ENCODE peak calls at places on chromosomes 2 and 18, in eight cellular contexts. One of them, this sample, is unnamed.

GRCh38 chr2:216665717-216666116 is 29.6 kb downstream of the IGFBP5 start:
- DNase-seq in A172: no peak
- DNase-seq in EL: no peak
- DNase-seq in fibroblast of pulmonary artery: peak; percentile 30
- DNase-seq in frontal cortex: no peak
- DNase-seq in nephron progenitor cell: peak; percentile 69
- DNase-seq in tibial nerve: no peak
- DNase-seq in nucleus accumbens: no peak
- DNase-seq in this sample: peak; percentile 35

GRCh38 chr2:61272421-61273070 is 110.6 kb downstream of the C2orf74 start:
- DNase-seq in tibial nerve: no peak
- DNase-seq in EL: no peak
- DNase-seq in frontal cortex: no peak
- DNase-seq in fibroblast of pulmonary artery: peak; percentile 33
- DNase-seq in nephron progenitor cell: no peak
- DNase-seq in A172: no peak
- DNase-seq in nucleus accumbens: no peak
- DNase-seq in this sample: no peak

GRCh38 chr2:161943012-161943411 is 131.0 kb downstream of the DPP4 start:
- DNase-seq in fibroblast of pulmonary artery: no peak
- DNase-seq in A172: no peak
- DNase-seq in EL: no peak
- DNase-seq in nucleus accumbens: no peak
- DNase-seq in tibial nerve: no peak
- DNase-seq in frontal cortex: no peak
- DNase-seq in nephron progenitor cell: no peak
- DNase-seq in this sample: no peak

GRCh38 chr18:12014521-12014920 is 33.2 kb downstream of the IMPA2 start:
- DNase-seq in nephron progenitor cell: no peak
- DNase-seq in EL: no peak
- DNase-seq in tibial nerve: no peak
- DNase-seq in fibroblast of pulmonary artery: no peak
- DNase-seq in A172: no peak
- DNase-seq in nucleus accumbens: no peak
- DNase-seq in frontal cortex: no peak
- DNase-seq in this sample: no peak

GRCh38 chr2:156874707-156875106 is 382.8 kb upstream of the GALNT5 start:
- DNase-seq in nephron progenitor cell: no peak
- DNase-seq in EL: no peak
- DNase-seq in fibroblast of pulmonary artery: no peak
- DNase-seq in tibial nerve: no peak
- DNase-seq in nucleus accumbens: no peak
- DNase-seq in frontal cortex: no peak
- DNase-seq in A172: no peak
- DNase-seq in this sample: no peak

GRCh38 chr2:41922177-41922576 is 125.6 kb upstream of the PKDCC start:
- DNase-seq in nephron progenitor cell: no peak
- DNase-seq in nucleus accumbens: no peak
- DNase-seq in fibroblast of pulmonary artery: no peak
- DNase-seq in EL: peak; percentile 58
- DNase-seq in tibial nerve: peak; percentile 57
- DNase-seq in frontal cortex: no peak
- DNase-seq in A172: no peak
- DNase-seq in this sample: no peak

GRCh38 chr2:72933207-72933606 is 15.9 kb downstream of the EMX1 start:
- DNase-seq in nephron progenitor cell: no peak
- DNase-seq in nucleus accumbens: no peak
- DNase-seq in fibroblast of pulmonary artery: no peak
- DNase-seq in EL: no peak
- DNase-seq in frontal cortex: no peak
- DNase-seq in A172: no peak
- DNase-seq in tibial nerve: no peak
- DNase-seq in this sample: no peak

GRCh38 chr2:67982956-67983355 is 79.8 kb downstream of the C1D start:
- DNase-seq in EL: no peak
- DNase-seq in A172: no peak
- DNase-seq in tibial nerve: no peak
- DNase-seq in nephron progenitor cell: no peak
- DNase-seq in fibroblast of pulmonary artery: peak; percentile 9
- DNase-seq in nucleus accumbens: no peak
- DNase-seq in frontal cortex: no peak
- DNase-seq in this sample: no peak

GRCh38 chr2:201150454-201151020 is 32.4 kb upstream of the CASP10 start:
- DNase-seq in nucleus accumbens: no peak
- DNase-seq in EL: peak; percentile 31
- DNase-seq in frontal cortex: no peak
- DNase-seq in A172: peak; percentile 54
- DNase-seq in tibial nerve: no peak
- DNase-seq in fibroblast of pulmonary artery: no peak
- DNase-seq in nephron progenitor cell: no peak
- DNase-seq in this sample: peak; percentile 19

GRCh38 chr2:71538656-71539265 is 85.4 kb downstream of the DYSF start:
- DNase-seq in EL: no peak
- DNase-seq in tibial nerve: no peak
- DNase-seq in frontal cortex: no peak
- DNase-seq in nephron progenitor cell: no peak
- DNase-seq in fibroblast of pulmonary artery: no peak
- DNase-seq in A172: no peak
- DNase-seq in nucleus accumbens: no peak
- DNase-seq in this sample: no peak

GRCh38 chr2:225355788-225356187 is 43.7 kb upstream of the NYAP2 start:
- DNase-seq in A172: no peak
- DNase-seq in EL: no peak
- DNase-seq in fibroblast of pulmonary artery: no peak
- DNase-seq in frontal cortex: no peak
- DNase-seq in tibial nerve: no peak
- DNase-seq in nephron progenitor cell: no peak
- DNase-seq in nucleus accumbens: no peak
- DNase-seq in this sample: no peak

GRCh38 chr18:23135679-23136325 is 517 bp downstream of the CABLES1 start:
- DNase-seq in nephron progenitor cell: peak; percentile 63
- DNase-seq in nucleus accumbens: no peak
- DNase-seq in frontal cortex: peak; percentile 47
- DNase-seq in EL: peak; percentile 57
- DNase-seq in fibroblast of pulmonary artery: peak; percentile 42
- DNase-seq in A172: no peak
- DNase-seq in tibial nerve: no peak
- DNase-seq in this sample: peak; percentile 50

GRCh38 chr18:61635901-61636528 is 256.8 kb downstream of the RNF152 start:
- DNase-seq in nucleus accumbens: peak; percentile 1
- DNase-seq in A172: no peak
- DNase-seq in nephron progenitor cell: peak; percentile 46
- DNase-seq in fibroblast of pulmonary artery: peak; percentile 70
- DNase-seq in tibial nerve: peak; percentile 52
- DNase-seq in EL: peak; percentile 48
- DNase-seq in frontal cortex: no peak
- DNase-seq in this sample: peak; percentile 60

GRCh38 chr2:173654896-173655265 is 300.2 kb downstream of the CDCA7 start:
- DNase-seq in fibroblast of pulmonary artery: no peak
- DNase-seq in EL: peak; percentile 53
- DNase-seq in nephron progenitor cell: no peak
- DNase-seq in tibial nerve: no peak
- DNase-seq in nucleus accumbens: no peak
- DNase-seq in A172: no peak
- DNase-seq in frontal cortex: no peak
- DNase-seq in this sample: no peak

GRCh38 chr2:182482511-182482910 is 55.7 kb upstream of the PDE1A start:
- DNase-seq in nephron progenitor cell: no peak
- DNase-seq in frontal cortex: no peak
- DNase-seq in fibroblast of pulmonary artery: no peak
- DNase-seq in nucleus accumbens: no peak
- DNase-seq in tibial nerve: no peak
- DNase-seq in A172: no peak
- DNase-seq in EL: no peak
- DNase-seq in this sample: no peak

GRCh38 chr2:212618636-212619035 is 80.0 kb upstream of the ERBB4 start:
- DNase-seq in EL: peak; percentile 61
- DNase-seq in fibroblast of pulmonary artery: peak; percentile 4
- DNase-seq in frontal cortex: no peak
- DNase-seq in nephron progenitor cell: no peak
- DNase-seq in tibial nerve: no peak
- DNase-seq in A172: no peak
- DNase-seq in nucleus accumbens: no peak
- DNase-seq in this sample: no peak

GRCh38 chr2:63765117-63765516 is 76.6 kb upstream of the UGP2 start:
- DNase-seq in tibial nerve: no peak
- DNase-seq in nucleus accumbens: no peak
- DNase-seq in EL: no peak
- DNase-seq in nephron progenitor cell: no peak
- DNase-seq in frontal cortex: no peak
- DNase-seq in fibroblast of pulmonary artery: no peak
- DNase-seq in A172: no peak
- DNase-seq in this sample: no peak

This sample was measured in A673.